ENCODE peak calls at places on chromosome 17, in six cellular contexts. M, I, B, G, L and T are unnamed samples.
A peak's percentile ranks its signal among the peaks of the same experiment; 100 is the strongest.

GRCh38 chr17:81402530-81402941 is 7.3 kb downstream of the BAHCC1 start:
- DNase-seq in M (no peak), I (no peak), B (no peak), G (no peak), L (no peak), T (no peak)

GRCh38 chr17:59617141-59617757 is 2.4 kb upstream of the CLTC start:
- DNase-seq in M (peak; percentile 12), I (no peak), B (no peak), G (no peak), L (no peak), T (no peak)

GRCh38 chr17:57201481-57201880 is 54.8 kb upstream of the MSI2 start:
- DNase-seq in M (no peak), I (no peak), B (no peak), G (no peak), L (no peak), T (no peak)

GRCh38 chr17:64306850-64307463 is 43.9 kb upstream of the TEX2 start:
- DNase-seq in M (peak; percentile 80), I (peak; percentile 58), B (no peak), G (peak; percentile 54), L (peak; percentile 81), T (no peak)

GRCh38 chr17:42067371-42068180 is 17.2 kb upstream of the C17orf113 start:
- DNase-seq in M (peak; percentile 64), I (peak; percentile 30), B (no peak), G (peak; percentile 56), L (peak; percentile 72), T (no peak)

GRCh38 chr17:38918129-38918913 is 7.1 kb upstream of the LASP1NB start:
- DNase-seq in M (no peak), I (peak; percentile 7), B (peak; percentile 35), G (no peak), L (no peak), T (no peak)

GRCh38 chr17:50117202-50118040 is 12.5 kb downstream of the SAMD14 start:
- DNase-seq in M (peak; percentile 92), I (no peak), B (no peak), G (no peak), L (peak; percentile 38), T (no peak)

GRCh38 chr17:59842901-59843652 is 49.7 kb downstream of the TUBD1 start:
- DNase-seq in M (peak; percentile 77), I (peak; percentile 62), B (no peak), G (no peak), L (no peak), T (no peak)

GRCh38 chr17:74431568-74432483 is at the start of gene GPRC5C:
- DNase-seq in M (peak; percentile 95), I (peak; percentile 86), B (no peak), G (no peak), L (no peak), T (no peak)

GRCh38 chr17:8896641-8897635 is 29.5 kb upstream of the PIK3R6 start:
- DNase-seq in M (no peak), I (no peak), B (peak; percentile 46), G (no peak), L (no peak), T (no peak)

GRCh38 chr17:33049781-33050414 is 58.3 kb downstream of the SPACA3 start:
- DNase-seq in M (peak; percentile 64), I (no peak), B (no peak), G (no peak), L (peak; percentile 17), T (no peak)

GRCh38 chr17:83193336-83194188 is 114.2 kb downstream of the METRNL start:
- DNase-seq in M (no peak), I (peak; percentile 55), B (no peak), G (peak; percentile 21), L (peak; percentile 50), T (peak; percentile 78)

GRCh38 chr17:56499799-56500388 is 93.6 kb upstream of the NOG start:
- DNase-seq in M (peak; percentile 36), I (no peak), B (no peak), G (no peak), L (peak; percentile 13), T (no peak)

GRCh38 chr17:75828051-75828400 is 16.2 kb downstream of the UNC13D start:
- DNase-seq in M (no peak), I (no peak), B (no peak), G (no peak), L (no peak), T (peak; percentile 76)

GRCh38 chr17:80775863-80776262 is 215.8 kb upstream of the CHMP6 start:
- DNase-seq in M (no peak), I (no peak), B (no peak), G (no peak), L (no peak), T (no peak)

GRCh38 chr17:21058098-21058893 is 15.5 kb upstream of the USP22 start:
- DNase-seq in M (peak; percentile 48), I (no peak), B (no peak), G (no peak), L (peak; percentile 38), T (no peak)

GRCh38 chr17:79160980-79161621 is 86.5 kb downstream of the ENGASE start:
- DNase-seq in M (no peak), I (no peak), B (no peak), G (no peak), L (peak; percentile 13), T (no peak)

GRCh38 chr17:10198509-10199249 is at the start of gene GAS7:
- DNase-seq in M (peak; percentile 84), I (no peak), B (no peak), G (no peak), L (no peak), T (peak; percentile 89)

GRCh38 chr17:70492368-70492767 is 323.0 kb downstream of the KCNJ2 start:
- DNase-seq in M (no peak), I (no peak), B (no peak), G (no peak), L (no peak), T (no peak)

GRCh38 chr17:44794699-44795413 is 35.2 kb downstream of the GJC1 start:
- DNase-seq in M (no peak), I (no peak), B (no peak), G (no peak), L (no peak), T (no peak)

GRCh38 chr17:83187782-83188311 is 108.4 kb downstream of the METRNL start:
- DNase-seq in M (no peak), I (no peak), B (no peak), G (no peak), L (no peak), T (no peak)

GRCh38 chr17:3411070-3411469 is at the start of gene OR3A3:
- DNase-seq in M (no peak), I (no peak), B (no peak), G (no peak), L (no peak), T (no peak)

GRCh38 chr17:78979780-78980623 is at the start of gene LGALS3BP:
- DNase-seq in M (peak; percentile 86), I (peak; percentile 57), B (peak; percentile 86), G (peak; percentile 85), L (no peak), T (no peak)

GRCh38 chr17:35578195-35578928 is at the start of gene PEX12:
- DNase-seq in M (peak; percentile 92), I (peak; percentile 82), B (peak; percentile 92), G (peak; percentile 96), L (peak; percentile 95), T (peak; percentile 93)

GRCh38 chr17:1164935-1165556 is 14.7 kb downstream of the ABR start:
- DNase-seq in M (no peak), I (no peak), B (no peak), G (no peak), L (peak; percentile 35), T (no peak)
- TF ChIP-seq CTCF in M (no peak), I (no peak), B (no peak), G (no peak), L (peak; percentile 48), T (no peak)

GRCh38 chr17:66494023-66494803 is 191.8 kb downstream of the PRKCA start:
- DNase-seq in M (no peak), I (no peak), B (no peak), G (no peak), L (no peak), T (no peak)
- H3K4me3 ChIP-seq in M (no peak overlapping the region), I (no peak overlapping the region), B (no peak overlapping the region), G (no peak overlapping the region), L (no peak overlapping the region), T (no peak overlapping the region)

DNA sequence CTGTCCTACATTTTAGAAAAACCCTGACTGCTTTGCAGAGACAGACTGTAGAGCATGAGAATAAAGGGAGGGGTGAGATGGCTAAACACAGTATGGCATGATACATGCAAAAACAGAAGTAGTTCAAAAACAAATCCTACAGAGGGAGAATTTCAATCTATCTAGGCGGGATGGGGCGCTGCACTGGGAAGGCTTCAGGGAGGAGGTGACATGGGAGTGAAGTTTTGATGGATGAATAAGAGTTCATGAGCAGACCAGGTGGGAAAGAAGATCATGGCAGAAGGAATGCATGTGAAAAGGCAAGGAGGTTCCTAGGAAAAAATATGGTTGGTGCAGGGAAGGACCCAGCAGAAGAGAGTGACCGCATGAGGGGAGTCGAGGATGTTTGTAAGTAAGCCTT is 19.2 kb downstream of the HS3ST3B1 start:
- DNase-seq in M (no peak), I (no peak), B (no peak), G (no peak), L (no peak), T (no peak)
- TF ChIP-seq CTCF in M (no peak), I (no peak), B (no peak), G (no peak), L (no peak), T (no peak)

GRCh38 chr17:17723354-17724261 is 42.4 kb downstream of the RAI1 start:
- DNase-seq in M (peak; percentile 85), I (no peak), B (no peak), G (no peak), L (no peak), T (no peak)

GRCh38 chr17:17724307-17724921 is 43.2 kb downstream of the RAI1 start:
- DNase-seq in M (peak; percentile 51), I (no peak), B (no peak), G (no peak), L (no peak), T (no peak)

GRCh38 chr17:17722906-17723353 is 41.7 kb downstream of the RAI1 start:
- DNase-seq in M (no peak), I (no peak), B (no peak), G (no peak), L (no peak), T (no peak)

GRCh38 chr17:17721140-17721668 is 39.9 kb downstream of the RAI1 start:
- DNase-seq in M (no peak), I (no peak), B (no peak), G (no peak), L (no peak), T (no peak)

GRCh38 chr17:17722081-17722905 is 41.0 kb downstream of the RAI1 start:
- DNase-seq in M (no peak), I (no peak), B (no peak), G (peak; percentile 84), L (no peak), T (no peak)
- H3K4me3 ChIP-seq in M (no peak overlapping the region), I (peak overlapping the region; percentile 62), B (peak overlapping the region; percentile 80), G (peak overlapping the region; percentile 74), L (no peak overlapping the region), T (peak overlapping the region; percentile 47)